ENCODE peak calls at places on chromosomes 4 and X, in five cellular contexts. G is upper lobe of right lung; D is testis; N is effector memory CD4-positive, alpha-beta T cell; H is uterus. C is an unnamed sample.

GRCh38 chr4:118981171-118981838 is 92.7 kb downstream of the SYNPO2 start:
- DNase-seq in G (no peak), D (no peak), N (no peak), H (no peak), C (no peak)

GRCh38 chr4:91198951-91199350 is 1071.8 kb downstream of the CCSER1 start:
- DNase-seq in G (no peak), D (no peak), N (no peak), H (no peak), C (no peak)

GRCh38 chr4:75634951-75635350 is 4.6 kb upstream of the CDKL2 start:
- DNase-seq in G (no peak), D (no peak), N (no peak), H (no peak), C (no peak)

GRCh38 chrX:56728752-56729151 is 291 bp upstream of the NBDY start:
- DNase-seq in G (no peak), D (peak), N (no peak), H (peak), C (peak)

GRCh38 chr4:182642831-182643230 is 274.4 kb downstream of the DCTD start:
- DNase-seq in G (no peak), D (no peak), N (no peak), H (no peak), C (no peak)

GRCh38 chrX:46791927-46792825 is 33.3 kb upstream of the SLC9A7 start:
- DNase-seq in G (no peak), D (no peak), N (no peak), H (no peak), C (no peak)

GRCh38 chr4:174451897-174452296 is 70.4 kb downstream of the HPGD start:
- DNase-seq in G (no peak), D (no peak), N (no peak), H (no peak), C (no peak)

GRCh38 chrX:25721564-25721963 is 416.6 kb upstream of the MAGEB18 start:
- DNase-seq in G (no peak), D (no peak), N (no peak), H (no peak), C (no peak)

GRCh38 chr4:10526431-10527222 is 69.4 kb upstream of the ZNF518B start:
- DNase-seq in G (no peak), D (no peak), N (no peak), H (no peak), C (no peak)

GRCh38 chr4:119313237-119313636 is 8.7 kb downstream of the FABP2 start:
- DNase-seq in G (no peak), D (no peak), N (no peak), H (no peak), C (no peak)

GRCh38 chr4:188117631-188118030 is 8.2 kb upstream of the TRIML2 start:
- DNase-seq in G (no peak), D (no peak), N (no peak), H (no peak), C (no peak)

GRCh38 chrX:153061732-153062131 is 5.5 kb downstream of the PNMA3 start:
- DNase-seq in G (no peak), D (no peak), N (no peak), H (no peak), C (no peak)

GRCh38 chr4:16824278-16824806 is 74.1 kb downstream of the LDB2 start:
- DNase-seq in G (no peak), D (no peak), N (no peak), H (no peak), C (no peak)

GRCh38 chr4:16827762-16828724 is 70.4 kb downstream of the LDB2 start:
- DNase-seq in G (no peak), D (no peak), N (no peak), H (no peak), C (peak)

GRCh38 chr4:16830081-16830480 is 68.4 kb downstream of the LDB2 start:
- DNase-seq in G (no peak), D (no peak), N (no peak), H (no peak), C (no peak)

GRCh38 chr4:16826397-16826910 is 72.0 kb downstream of the LDB2 start:
- DNase-seq in G (no peak), D (no peak), N (no peak), H (no peak), C (no peak)

DNA sequence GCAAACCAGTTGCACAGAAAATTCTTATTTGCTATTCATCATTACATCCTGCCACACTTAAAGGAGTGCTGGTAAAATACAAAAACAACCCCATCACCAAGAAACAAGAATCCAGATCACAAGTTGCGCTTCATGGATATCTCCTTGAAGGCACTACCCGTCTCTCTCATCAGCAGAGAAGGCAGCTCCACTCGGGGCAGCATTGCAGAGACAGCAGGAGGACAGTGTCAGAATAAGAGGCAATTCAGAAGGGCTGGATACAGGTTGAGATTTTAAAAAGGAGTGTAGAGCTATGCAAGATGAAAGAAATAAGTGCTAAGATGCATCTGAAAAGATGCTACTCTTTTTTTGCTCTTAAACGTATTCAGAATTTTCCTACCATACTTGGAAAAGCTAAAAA is 71.4 kb downstream of the LDB2 start:
- DNase-seq in G (no peak), D (no peak), N (no peak), H (no peak), C (no peak)
- H3K27ac ChIP-seq in G (no peak), D (no peak), N (no peak), H (peak), C (peak)

DNA sequence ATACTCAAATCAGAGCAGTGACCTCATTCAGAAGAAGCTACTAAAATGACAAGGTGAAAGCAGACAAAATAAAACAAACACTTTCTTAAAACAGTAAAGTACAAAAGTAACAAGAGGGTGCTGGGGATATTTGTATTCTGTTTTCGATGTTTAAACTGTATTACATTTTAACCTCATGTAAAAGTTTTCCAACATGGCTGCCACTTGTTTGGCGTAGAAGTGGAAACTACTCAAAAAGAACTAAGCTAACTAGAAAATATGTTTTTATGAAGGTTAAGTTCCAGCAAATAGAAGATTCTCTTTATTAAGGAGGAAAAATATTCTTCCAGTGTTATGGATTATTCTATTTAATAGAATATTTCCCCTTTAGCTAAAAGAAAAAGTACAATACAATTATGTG is 155.0 kb downstream of the FBXW7 start:
- DNase-seq in G (no peak), D (no peak), N (no peak), H (no peak), C (no peak)
- H3K27ac ChIP-seq in G (peak), D (no peak), N (no peak), H (no peak), C (peak)

DNA sequence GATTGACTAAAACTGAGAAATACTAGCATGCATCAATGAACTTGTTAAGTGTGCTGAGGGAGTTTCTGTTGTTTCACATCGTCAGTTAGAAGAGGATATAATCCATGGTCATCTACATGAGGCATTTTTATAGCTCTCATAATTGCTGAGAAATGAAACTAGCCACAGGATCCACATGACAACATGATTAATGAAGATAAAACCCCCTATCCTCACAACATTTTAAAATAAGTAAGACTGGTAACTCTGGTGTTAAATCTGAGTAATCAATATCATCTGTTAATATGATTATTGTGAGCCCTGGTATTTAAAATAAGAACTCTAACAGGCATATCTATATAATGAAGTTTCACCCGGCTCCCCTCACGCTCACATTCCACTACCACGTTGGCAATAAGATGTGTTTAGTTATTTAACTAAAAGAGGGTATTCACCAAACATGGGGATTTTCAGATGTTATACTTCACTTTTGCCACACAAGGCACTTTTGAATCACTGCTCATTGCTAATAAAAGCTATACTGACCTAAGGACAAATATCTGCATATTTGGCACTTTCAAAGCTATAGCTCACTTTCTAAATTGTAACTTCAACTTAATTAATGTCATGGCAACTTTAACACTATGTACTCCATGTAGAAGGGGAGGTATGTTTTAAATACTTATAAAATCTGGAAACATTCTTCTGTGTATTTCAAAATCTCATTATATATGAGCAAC is 6.7 kb downstream of the UNC5C start:
- DNase-seq in G (no peak), D (no peak), N (no peak), H (no peak), C (no peak)
- H3K27ac ChIP-seq in G (peak), D (peak), N (no peak), H (peak), C (peak)

GRCh38 chr4:41400296-41400695 is 137.7 kb upstream of the LIMCH1 start:
- DNase-seq in G (no peak), D (no peak), N (no peak), H (no peak), C (no peak)

GRCh38 chr4:41394362-41394960 is 137.7 kb downstream of the UCHL1 start:
- DNase-seq in G (no peak), D (no peak), N (no peak), H (no peak), C (no peak)

GRCh38 chr4:41396869-41397268 is 140.1 kb downstream of the UCHL1 start:
- DNase-seq in G (no peak), D (no peak), N (no peak), H (no peak), C (no peak)

GRCh38 chr4:41396214-41396613 is 139.5 kb downstream of the UCHL1 start:
- DNase-seq in G (no peak), D (no peak), N (no peak), H (no peak), C (no peak)

GRCh38 chr4:41399191-41399590 is 138.8 kb upstream of the LIMCH1 start:
- DNase-seq in G (no peak), D (no peak), N (no peak), H (no peak), C (no peak)
- H3K27ac ChIP-seq in G (no peak), D (no peak), N (no peak), H (no peak), C (no peak)

GRCh38 chr4:4668355-4669210 is 126.7 kb upstream of the STX18 start:
- DNase-seq in G (no peak), D (no peak), N (no peak), H (no peak), C (no peak)
- H3K27ac ChIP-seq in G (no peak), D (no peak), N (no peak), H (no peak), C (no peak)